ENCODE peak calls at places on chromosomes 1 and 21, in four cellular contexts. V is IMR-90, B is psoas muscle, P is cardiac muscle cell. J is an unnamed sample.

GRCh38 chr1:11272544-11272841 is 505 bp upstream of the UBIAD1 start:
- DNase-seq in B (no peak), P (no peak), V (no peak), J (no peak)

GRCh38 chr1:225534772-225535171 is 106.9 kb upstream of the LBR start:
- DNase-seq in V (no peak), P (no peak), B (no peak), J (no peak)

GRCh38 chr1:93753766-93754763 is 72.4 kb upstream of the BCAR3 start:
- DNase-seq in B (no peak), P (peak), V (peak), J (peak)

GRCh38 chr21:26194326-26194725 is 23.8 kb upstream of the APP start:
- DNase-seq in B (no peak), P (no peak), V (no peak), J (peak)

GRCh38 chr1:212677136-212677535 is 22.5 kb downstream of the BATF3 start:
- DNase-seq in V (no peak), P (no peak), B (no peak), J (no peak)

GRCh38 chr1:112992780-112993179 is 36.8 kb upstream of the SLC16A1 start:
- DNase-seq in B (no peak), P (no peak), V (no peak), J (no peak)

GRCh38 chr1:58814251-58815068 is 30.6 kb upstream of the JUN start:
- DNase-seq in V (peak), B (peak), P (peak), J (peak)

GRCh38 chr1:59908084-59908483 is 18.5 kb downstream of the CYP2J2 start:
- DNase-seq in B (no peak), P (no peak), V (no peak), J (no peak)

GRCh38 chr1:30046751-30047150 is 676.6 kb downstream of the MATN1 start:
- DNase-seq in B (no peak), P (no peak), V (no peak), J (no peak)

GRCh38 chr1:210293191-210293607 is 35.5 kb upstream of the HHAT start:
- DNase-seq in B (peak), V (peak), P (peak), J (peak)

GRCh38 chr1:6891781-6892579 is 106.7 kb downstream of the CAMTA1 start:
- DNase-seq in V (no peak), B (no peak), P (peak), J (no peak)

GRCh38 chr1:237007147-237007881 is 3.1 kb upstream of the MT1HL1 start:
- DNase-seq in P (no peak), B (no peak), V (no peak), J (no peak)

GRCh38 chr1:178096421-178096820 is 2.5 kb downstream of the RASAL2 start:
- DNase-seq in P (no peak), V (peak), B (no peak), J (peak)

GRCh38 chr1:25560788-25561187 is 17.4 kb downstream of the LDLRAP1 start:
- DNase-seq in V (no peak), B (peak), P (no peak), J (no peak)

GRCh38 chr1:110647254-110647891 is 27.4 kb downstream of the KCNA3 start:
- DNase-seq in V (peak), B (no peak), P (peak), J (peak)

GRCh38 chr1:29500041-29500440 is 263.7 kb downstream of the PTPRU start:
- DNase-seq in V (no peak), P (no peak), B (no peak), J (no peak)

GRCh38 chr21:44732956-44733355 is 21.6 kb upstream of the TSPEAR start:
- DNase-seq in V (no peak), P (no peak), B (no peak), J (no peak)

GRCh38 chr1:25503551-25504426 is 39.6 kb upstream of the LDLRAP1 start:
- DNase-seq in B (peak), P (no peak), V (no peak), J (no peak)

GRCh38 chr1:11784993-11785769 is 20.6 kb downstream of the MTHFR start:
- DNase-seq in P (peak), V (peak), B (peak), J (peak)

GRCh38 chr1:77874804-77875445 is 13.5 kb upstream of the NEXN start:
- DNase-seq in V (peak), B (no peak), P (no peak), J (peak)

GRCh38 chr21:39003982-39004775 is 179.1 kb downstream of the PSMG1 start:
- DNase-seq in B (no peak), P (peak), V (peak), J (peak)

GRCh38 chr1:215360786-215361185 is 206.3 kb upstream of the KCTD3 start:
- DNase-seq in P (no peak), B (no peak), V (no peak), J (no peak)

GRCh38 chr1:112870887-112871646 is 84.9 kb downstream of the SLC16A1 start:
- DNase-seq in P (no peak), B (no peak), V (no peak), J (no peak)

GRCh38 chr1:234322979-234323378 is 50.3 kb upstream of the COA6 start:
- DNase-seq in V (peak), B (no peak), P (peak), J (peak)

GRCh38 chr1:50105430-50105829 is 3.3 kb upstream of the ELAVL4 start:
- DNase-seq in V (no peak), P (no peak), B (no peak), J (no peak)

GRCh38 chr21:41932191-41932575 is 21.6 kb downstream of the C2CD2 start:
- DNase-seq in P (peak), B (no peak), V (peak), J (peak)

GRCh38 chr1:53071167-53071865 is 9.3 kb downstream of the PODN start:
- DNase-seq in V (no peak), P (no peak), B (peak), J (no peak)

GRCh38 chr1:192993426-192994085 is 65.6 kb downstream of the UCHL5 start:
- DNase-seq in V (peak), B (no peak), P (no peak), J (peak)

DNA sequence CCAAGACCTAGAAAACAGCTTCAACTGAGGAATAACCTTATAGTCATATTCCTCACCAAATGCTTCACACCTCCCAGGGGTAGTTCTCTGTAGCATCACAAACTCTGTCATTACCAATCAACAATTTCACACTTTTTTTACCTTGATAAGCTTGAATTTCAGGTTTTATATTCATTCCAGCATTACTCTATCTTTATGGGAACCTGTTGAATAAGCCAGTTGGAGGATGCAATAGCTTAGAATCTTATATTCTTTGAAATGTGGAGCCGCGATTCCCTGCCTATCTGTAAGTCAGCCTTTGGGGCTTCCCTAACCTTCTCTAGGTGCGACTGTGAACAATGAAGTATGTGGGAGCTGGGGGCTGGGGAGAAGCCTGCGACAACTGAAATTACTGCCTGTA is 145.4 kb downstream of the GREM2 start:
- DNase-seq in V (no peak), B (no peak), P (no peak), J (no peak)
- TF ChIP-seq CTCF in V (no peak), B (no peak), P (no peak), J (no peak)

DNA sequence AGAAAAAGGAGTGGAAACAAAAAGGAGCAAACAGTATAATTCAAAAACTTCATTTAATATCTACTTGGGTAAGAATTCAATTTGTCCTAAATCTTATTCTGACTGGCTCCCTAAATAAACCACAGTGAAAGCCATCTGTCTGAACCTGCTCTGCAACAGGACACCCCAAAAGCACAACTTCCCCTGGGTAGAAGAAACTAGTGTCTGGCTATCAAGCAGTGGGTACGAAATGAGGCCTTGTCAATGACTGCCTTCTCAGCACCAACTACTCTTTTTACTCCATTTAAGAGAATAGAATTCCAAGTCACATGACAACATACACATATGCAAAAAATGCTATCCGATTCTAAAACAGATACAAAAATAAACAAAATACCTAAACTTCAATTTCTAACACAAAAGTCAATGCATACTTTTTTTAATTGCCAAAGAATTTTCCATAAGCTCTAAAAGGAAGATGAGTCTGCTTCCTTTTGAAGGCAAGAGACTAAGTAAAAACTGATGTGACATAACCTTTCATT is 206.8 kb downstream of the SLC45A1 start:
- DNase-seq in B (no peak), V (peak), P (no peak), J (no peak)
- H3K4me3 ChIP-seq in B (peak), V (peak), P (no peak), J (no peak)

GRCh38 chr21:15036189-15036588 is 28.6 kb downstream of the NRIP1 start:
- DNase-seq in B (no peak), V (no peak), P (no peak), J (no peak)

GRCh38 chr21:15031790-15032357 is 32.9 kb downstream of the NRIP1 start:
- DNase-seq in P (no peak), B (no peak), V (peak), J (no peak)

GRCh38 chr21:15037894-15038293 is 26.9 kb downstream of the NRIP1 start:
- DNase-seq in P (no peak), V (no peak), B (no peak), J (no peak)

GRCh38 chr21:15037095-15037730 is 27.6 kb downstream of the NRIP1 start:
- DNase-seq in P (no peak), V (no peak), B (no peak), J (no peak)

DNA sequence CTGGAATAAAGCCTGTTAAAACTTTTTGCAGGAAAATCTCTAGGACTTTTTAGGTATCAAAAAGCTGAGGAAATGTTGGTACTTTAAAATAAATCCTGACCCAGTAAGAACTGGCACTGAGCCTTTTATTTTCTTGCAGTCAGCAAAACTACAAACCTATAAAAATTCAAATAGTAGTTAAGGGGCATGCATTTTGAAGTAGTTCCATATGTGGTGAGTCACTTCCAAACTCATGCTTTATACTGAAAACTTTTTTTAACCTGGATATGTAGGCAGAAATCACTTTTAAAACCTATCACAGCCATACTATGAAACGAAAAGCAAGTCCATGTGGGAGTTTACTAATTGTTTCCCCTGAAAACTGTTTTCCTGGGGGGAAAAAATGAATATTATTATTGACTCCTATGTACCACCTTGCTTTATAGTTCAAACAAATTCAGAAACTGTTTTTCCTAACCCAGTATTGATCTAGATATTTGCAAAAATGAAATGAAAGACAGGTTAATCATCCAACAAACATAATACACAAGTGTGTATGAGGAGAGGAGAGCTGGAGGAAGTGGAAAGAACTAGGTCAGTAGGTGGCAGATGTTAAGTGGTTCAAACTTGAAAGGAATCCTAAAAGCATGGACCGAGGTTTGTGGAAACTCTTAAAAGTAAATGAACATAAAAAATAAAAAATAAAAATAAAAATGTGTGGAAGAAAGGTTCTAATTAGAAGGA is 30.5 kb downstream of the NRIP1 start:
- DNase-seq in B (no peak), V (peak), P (peak), J (peak)
- TF ChIP-seq CTCF in B (no peak), V (no peak), P (no peak), J (no peak)

GRCh38 chr1:21278898-21279819 is 11.1 kb downstream of the ECE1 start:
- DNase-seq in P (no peak), B (no peak), V (peak), J (peak)

GRCh38 chr1:21280482-21280881 is 9.8 kb downstream of the ECE1 start:
- DNase-seq in P (no peak), B (no peak), V (no peak), J (no peak)

GRCh38 chr1:21278208-21278861 is 11.9 kb downstream of the ECE1 start:
- DNase-seq in B (peak), V (no peak), P (peak), J (peak)

GRCh38 chr1:21277178-21277577 is 13.1 kb downstream of the ECE1 start:
- DNase-seq in P (peak), B (peak), V (no peak), J (no peak)

GRCh38 chr1:21280011-21280471 is 10.2 kb downstream of the ECE1 start:
- DNase-seq in P (peak), B (no peak), V (no peak), J (peak)
- H3K4me3 ChIP-seq in P (no peak), B (no peak), V (no peak), J (no peak)

DNA sequence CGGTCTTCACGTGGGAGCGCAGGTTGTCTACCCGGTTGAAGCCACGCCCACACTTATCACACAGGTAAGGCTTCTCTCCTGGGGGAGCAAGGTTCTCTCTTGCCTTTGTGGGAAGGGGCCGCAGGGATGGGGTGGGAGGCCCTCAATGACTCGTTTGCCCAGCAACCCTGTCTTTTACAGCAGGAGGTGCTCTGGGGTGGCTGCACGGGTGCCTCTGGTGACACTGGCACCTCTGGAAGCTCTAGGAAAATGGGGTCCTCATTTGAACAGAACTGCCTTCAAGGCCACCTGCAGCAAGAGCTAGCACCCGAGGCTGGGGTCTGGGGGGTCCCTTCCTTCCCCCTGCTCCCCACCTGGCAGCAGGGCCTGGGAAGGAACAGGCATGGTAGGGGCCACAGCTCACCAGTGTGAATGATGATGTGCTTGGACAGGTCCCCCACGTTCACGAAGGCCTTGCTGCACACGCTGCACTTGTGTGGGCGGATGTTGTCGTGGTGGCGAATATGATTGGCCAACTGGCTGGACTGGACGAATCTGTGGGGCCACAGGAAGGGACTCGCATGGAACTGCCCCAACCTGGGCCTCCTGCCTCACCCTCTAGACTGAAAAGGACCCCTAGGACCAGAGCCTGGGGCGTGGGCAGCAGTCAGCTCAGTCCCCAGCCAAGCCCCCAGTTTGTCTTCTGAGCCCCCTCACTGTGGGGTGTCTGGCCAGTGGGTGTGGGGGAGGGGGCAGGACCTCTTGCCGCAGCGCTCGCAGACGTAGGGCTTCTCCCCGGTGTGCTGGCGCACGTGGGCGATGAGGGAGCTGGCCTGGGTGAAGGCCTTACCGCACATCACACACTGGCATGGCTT is 33.0 kb downstream of the ZBTB17 start:
- DNase-seq in V (no peak), B (no peak), P (no peak), J (no peak)
- TF ChIP-seq CTCF in V (no peak), B (no peak), P (no peak), J (no peak)

GRCh38 chr1:180627411-180627810 is 4.4 kb upstream of the XPR1 start:
- DNase-seq in P (peak), V (peak), B (no peak), J (peak)
- H3K4me3 ChIP-seq in P (no peak), V (no peak), B (no peak), J (no peak)

J was measured in cardiac fibroblast.